ENCODE peak calls at places on chromosomes 5 and 9, in seven cellular contexts. X, C, Z, P, O, E and Q are unnamed samples.

GRCh38 chr5:44665101-44665701 is 143.5 kb upstream of the MRPS30 start:
- DNase-seq in X (peak), E (no peak), O (no peak), C (no peak), P (no peak), Z (no peak), Q (no peak)

GRCh38 chr5:95799181-95799835 is 23.2 kb downstream of the GLRX start:
- DNase-seq in C (no peak), O (no peak), E (no peak), Z (no peak), P (no peak), X (no peak), Q (no peak)

GRCh38 chr9:85444243-85444642 is 297.5 kb downstream of the AGTPBP1 start:
- DNase-seq in X (no peak), P (no peak), C (no peak), E (no peak), Z (no peak), O (no peak), Q (no peak)

GRCh38 chr5:90170231-90170630 is 239.3 kb downstream of the CETN3 start:
- DNase-seq in O (peak), P (no peak), C (no peak), X (no peak), E (no peak), Z (no peak), Q (no peak)

GRCh38 chr5:79209505-79209904 is 26.4 kb upstream of the JMY start:
- DNase-seq in C (no peak), E (no peak), Z (no peak), P (no peak), O (no peak), X (no peak), Q (no peak)

GRCh38 chr9:91255327-91255726 is 106.4 kb downstream of the AUH start:
- DNase-seq in Z (no peak), E (no peak), P (no peak), C (no peak), X (no peak), O (no peak), Q (no peak)

GRCh38 chr5:62199792-62200716 is 106.0 kb upstream of the KIF2A start:
- DNase-seq in C (no peak), P (no peak), Z (no peak), O (no peak), E (no peak), X (peak), Q (no peak)

GRCh38 chr9:109297899-109298298 is 23.0 kb downstream of the EPB41L4B start:
- DNase-seq in E (no peak), P (no peak), X (peak), O (no peak), C (no peak), Z (no peak), Q (no peak)

GRCh38 chr9:21549251-21549765 is 67.2 kb upstream of the IFNE start:
- DNase-seq in O (no peak), P (no peak), E (peak), Z (no peak), X (peak), C (no peak), Q (no peak)

GRCh38 chr5:72246954-72247442 is 73.0 kb downstream of the MRPS27 start:
- DNase-seq in O (no peak), C (no peak), X (peak), P (no peak), Z (no peak), E (peak), Q (no peak)

GRCh38 chr9:80175286-80175906 is 603.6 kb downstream of the TLE4 start:
- DNase-seq in P (no peak), Z (no peak), E (peak), X (peak), C (peak), O (peak), Q (peak)

GRCh38 chr5:116035123-116035522 is 2.9 kb downstream of the ARL14EPL start:
- DNase-seq in O (no peak), C (no peak), E (no peak), P (no peak), X (peak), Z (no peak), Q (no peak)

GRCh38 chr9:121736147-121736721 is 84.8 kb downstream of the DAB2IP start:
- DNase-seq in Z (no peak), C (peak), P (no peak), E (peak), X (no peak), O (no peak), Q (no peak)

GRCh38 chr5:50963647-50964584 is 297.5 kb downstream of the PARP8 start:
- DNase-seq in X (no peak), C (peak), E (no peak), Z (no peak), O (no peak), P (no peak), Q (no peak)

GRCh38 chr5:16791036-16791705 is 144.9 kb downstream of the MYO10 start:
- DNase-seq in E (peak), P (no peak), O (peak), C (peak), Z (no peak), X (peak), Q (peak)